ENCODE peak calls at places on chromosomes 5 and 9, in five cellular contexts. C is heart left ventricle, T is MM.1S, Y is endothelial cell, H is OCI-LY7. K is an unnamed sample.

GRCh38 chr5:14806452-14806851 is 65.1 kb downstream of the ANKH start:
- DNase-seq in T (no peak), Y (no peak), C (peak), H (no peak), K (no peak)

GRCh38 chr5:95846554-95847260 is 24.2 kb upstream of the GLRX start:
- DNase-seq in H (peak), C (peak), Y (peak), T (peak), K (peak)

GRCh38 chr5:61089351-61089750 is 72.9 kb downstream of the SMIM15 start:
- DNase-seq in C (no peak), Y (no peak), H (no peak), T (no peak), K (no peak)

GRCh38 chr5:150573867-150574817 is 66.2 kb downstream of the NDST1 start:
- DNase-seq in H (no peak), Y (no peak), C (no peak), T (no peak), K (no peak)

GRCh38 chr9:127802576-127803443 is at the start of gene FPGS:
- DNase-seq in C (peak), Y (peak), H (peak), T (peak), K (peak)

GRCh38 chr5:60323596-60323995 is 376.4 kb downstream of the DEPDC1B start:
- DNase-seq in C (no peak), H (no peak), T (no peak), Y (no peak), K (no peak)

GRCh38 chr5:133870661-133871060 is 97.8 kb downstream of the C5orf15 start:
- DNase-seq in H (no peak), T (no peak), Y (no peak), C (no peak), K (no peak)

GRCh38 chr9:117763314-117763713 is 59.1 kb downstream of the TLR4 start:
- DNase-seq in T (no peak), C (no peak), H (no peak), Y (no peak), K (peak)

GRCh38 chr5:14913141-14913540 is 41.6 kb upstream of the ANKH start:
- DNase-seq in H (no peak), T (no peak), Y (no peak), C (no peak), K (no peak)

GRCh38 chr9:78462616-78463015 is 165.7 kb downstream of the PSAT1 start:
- DNase-seq in H (no peak), T (no peak), Y (no peak), C (no peak), K (no peak)

GRCh38 chr9:120928015-120928719 is 1.6 kb upstream of the TRAF1 start:
- DNase-seq in C (peak), H (peak), T (no peak), Y (peak), K (no peak)

GRCh38 chr9:72524820-72525539 is 3.6 kb downstream of the TMC1 start:
- DNase-seq in C (peak), Y (no peak), H (no peak), T (no peak), K (peak)

GRCh38 chr9:133166392-133166791 is 2.7 kb upstream of the GBGT1 start:
- DNase-seq in H (no peak), T (no peak), C (no peak), Y (no peak), K (no peak)

GRCh38 chr9:123039617-123040219 is 6.3 kb downstream of the GPR21 start:
- DNase-seq in H (no peak), Y (no peak), T (no peak), C (no peak), K (no peak)

GRCh38 chr9:76866689-76867088 is 39.2 kb downstream of the PRUNE2 start:
- DNase-seq in T (no peak), C (no peak), H (no peak), Y (no peak), K (peak)

GRCh38 chr5:171667341-171668096 is 118.1 kb upstream of the SMIM23 start:
- DNase-seq in C (peak), H (no peak), Y (no peak), T (no peak), K (peak)
- TF ChIP-seq CTCF in C (peak), H (no peak), Y (no peak), T (no peak), K (peak)

GRCh38 chr5:22889714-22890113 is 36.6 kb upstream of the CDH12 start:
- DNase-seq in H (no peak), T (no peak), C (no peak), Y (no peak), K (peak)
- TF ChIP-seq CTCF in H (peak), T (peak), C (peak), Y (no peak), K (peak)

DNA sequence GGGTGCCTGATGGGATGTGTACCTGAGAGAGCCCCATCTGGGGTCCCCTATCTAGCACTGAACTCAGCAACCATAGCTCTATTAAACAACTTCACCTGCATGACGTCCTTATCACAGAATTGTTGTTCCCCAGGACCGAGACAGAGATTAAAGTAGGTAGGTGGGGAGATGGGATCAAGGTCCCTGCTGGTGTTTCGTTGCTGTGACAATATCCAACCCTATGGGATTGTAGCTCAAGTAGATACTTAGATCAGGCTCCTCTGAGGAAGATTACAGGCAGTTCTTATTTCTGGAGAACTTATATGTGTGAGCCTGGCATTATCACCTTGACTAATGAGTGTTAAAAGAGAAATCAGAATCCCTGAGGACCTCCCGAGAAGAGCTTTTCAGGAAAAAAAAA is 84.9 kb downstream of the SLC28A3 start:
- DNase-seq in T (no peak), H (no peak), C (no peak), Y (no peak), K (no peak)
- TF ChIP-seq CTCF in T (no peak), H (no peak), C (no peak), Y (no peak), K (no peak)

DNA sequence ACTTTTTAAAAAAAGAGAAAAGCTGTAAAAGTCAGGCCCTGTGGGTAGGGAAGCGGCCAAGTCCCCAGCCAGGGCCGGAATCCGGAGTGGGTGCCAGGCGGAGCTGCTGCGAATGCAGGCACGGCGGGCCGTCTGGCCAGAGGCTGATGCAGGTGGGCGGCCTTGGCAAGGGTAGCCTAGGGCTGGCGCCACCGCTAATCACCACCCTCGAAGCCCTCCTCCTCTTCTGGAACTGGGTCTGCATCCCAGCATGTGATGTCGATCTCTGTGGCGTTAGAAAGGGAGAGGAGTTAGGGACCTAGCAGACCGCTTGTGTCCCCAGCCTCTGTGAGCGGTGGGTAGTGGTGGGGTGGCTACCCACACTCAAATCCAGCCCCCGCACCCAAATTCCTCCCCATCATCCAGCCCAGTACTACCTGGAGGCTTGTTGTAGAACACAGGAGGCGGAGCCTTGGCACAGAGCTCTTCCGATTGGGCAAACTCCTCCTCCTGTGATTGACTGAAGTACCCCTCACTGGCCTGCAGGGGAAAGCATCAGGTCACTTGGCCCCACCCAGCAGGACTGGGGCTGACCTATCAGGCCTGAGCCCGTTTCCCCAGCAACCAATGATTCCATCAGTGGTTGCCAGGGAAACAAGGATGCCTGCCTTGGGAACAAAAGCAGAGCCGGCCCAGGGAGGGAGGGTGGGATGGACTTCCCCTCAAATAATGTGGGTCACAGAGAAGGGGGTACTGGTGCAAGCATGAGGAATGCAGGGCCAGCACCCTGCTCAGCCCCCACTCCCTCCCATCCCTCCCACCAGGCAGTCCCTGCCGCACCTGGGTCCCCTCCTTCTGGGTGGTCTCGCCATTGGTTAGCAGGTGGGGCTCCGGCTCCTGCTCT is 10.9 kb downstream of the PRR7 start:
- DNase-seq in T (peak), C (peak), H (peak), Y (peak), K (peak)
- TF ChIP-seq CTCF in T (peak), C (peak), H (peak), Y (peak), K (peak)

GRCh38 chr5:82351754-82352145 is 73.6 kb upstream of the RPS23 start:
- DNase-seq in T (peak), Y (no peak), C (no peak), H (peak), K (peak)

GRCh38 chr5:82347213-82347947 is 69.2 kb upstream of the RPS23 start:
- DNase-seq in Y (no peak), C (peak), T (no peak), H (no peak), K (no peak)

GRCh38 chr5:82352146-82352791 is 74.1 kb upstream of the RPS23 start:
- DNase-seq in C (no peak), Y (no peak), H (no peak), T (no peak), K (no peak)

GRCh38 chr5:82348749-82349148 is 70.6 kb upstream of the RPS23 start:
- DNase-seq in T (no peak), C (no peak), H (no peak), Y (no peak), K (no peak)

GRCh38 chr5:82349651-82350050 is 71.5 kb upstream of the RPS23 start:
- DNase-seq in T (peak), C (no peak), Y (peak), H (peak), K (peak)
- TF ChIP-seq CTCF in T (peak), C (peak), Y (peak), H (peak), K (peak)

DNA sequence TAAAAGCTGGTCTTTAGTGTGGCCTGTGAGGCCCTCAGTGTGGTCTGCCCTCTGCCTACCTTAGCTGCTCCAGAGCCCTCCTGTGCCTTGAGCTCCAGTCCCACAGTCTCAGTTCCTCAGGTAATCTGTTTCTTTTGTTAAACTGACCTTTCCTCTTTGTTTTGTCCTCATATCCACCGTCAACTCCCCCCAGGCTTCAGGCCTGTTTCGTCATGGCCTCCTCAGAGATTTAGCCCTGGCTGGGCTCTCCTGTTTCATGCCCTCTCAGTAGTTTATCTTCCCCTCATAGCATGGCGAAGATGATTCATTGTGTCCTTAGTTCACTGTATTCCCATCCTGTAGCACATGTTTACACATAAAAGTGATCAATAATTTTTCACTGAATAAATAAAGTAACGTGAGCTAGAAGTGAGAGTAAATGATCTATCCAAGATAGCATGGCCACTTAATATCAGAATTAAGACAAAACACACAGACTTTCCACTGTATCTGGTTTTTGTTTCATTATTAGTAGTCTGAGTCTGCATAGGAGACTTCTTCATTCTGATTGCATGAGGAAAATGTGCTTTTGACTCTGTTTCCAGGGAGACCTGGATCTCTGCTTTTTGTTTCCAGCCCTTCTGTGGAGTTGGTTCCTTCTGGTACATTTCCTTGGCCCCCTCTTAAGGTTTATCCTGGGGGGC is 70.4 kb downstream of the SNX24 start:
- DNase-seq in H (no peak), Y (no peak), T (no peak), C (no peak), K (no peak)
- TF ChIP-seq CTCF in H (no peak), Y (no peak), T (no peak), C (no peak), K (no peak)

GRCh38 chr9:36426945-36427344 is 26.9 kb upstream of the RNF38 start:
- DNase-seq in H (no peak), C (no peak), T (no peak), Y (no peak), K (no peak)
- TF ChIP-seq CTCF in H (no peak), C (no peak), T (no peak), Y (no peak), K (no peak)

GRCh38 chr5:10021248-10021647 is 228.4 kb downstream of the ATPSCKMT start:
- DNase-seq in C (no peak), Y (no peak), T (no peak), H (no peak), K (no peak)
- TF ChIP-seq CTCF in C (no peak), Y (no peak), T (no peak), H (no peak), K (no peak)

GRCh38 chr5:181168595-181169118 is 21.3 kb downstream of the OR2V2 start:
- DNase-seq in T (no peak), H (no peak), Y (no peak), C (no peak), K (no peak)

GRCh38 chr5:181170996-181171395 is 23.6 kb downstream of the OR2V2 start:
- DNase-seq in Y (no peak), H (no peak), T (no peak), C (no peak), K (no peak)

GRCh38 chr5:181166812-181167733 is 19.7 kb downstream of the OR2V2 start:
- DNase-seq in C (no peak), Y (no peak), H (peak), T (no peak), K (no peak)

GRCh38 chr5:181170237-181170830 is 22.9 kb downstream of the OR2V2 start:
- DNase-seq in C (no peak), H (no peak), T (no peak), Y (no peak), K (peak)

GRCh38 chr5:181167814-181168488 is 20.6 kb downstream of the OR2V2 start:
- DNase-seq in Y (peak), H (peak), T (no peak), C (no peak), K (peak)
- TF ChIP-seq CTCF in Y (peak), H (peak), T (peak), C (peak), K (peak)

DNA sequence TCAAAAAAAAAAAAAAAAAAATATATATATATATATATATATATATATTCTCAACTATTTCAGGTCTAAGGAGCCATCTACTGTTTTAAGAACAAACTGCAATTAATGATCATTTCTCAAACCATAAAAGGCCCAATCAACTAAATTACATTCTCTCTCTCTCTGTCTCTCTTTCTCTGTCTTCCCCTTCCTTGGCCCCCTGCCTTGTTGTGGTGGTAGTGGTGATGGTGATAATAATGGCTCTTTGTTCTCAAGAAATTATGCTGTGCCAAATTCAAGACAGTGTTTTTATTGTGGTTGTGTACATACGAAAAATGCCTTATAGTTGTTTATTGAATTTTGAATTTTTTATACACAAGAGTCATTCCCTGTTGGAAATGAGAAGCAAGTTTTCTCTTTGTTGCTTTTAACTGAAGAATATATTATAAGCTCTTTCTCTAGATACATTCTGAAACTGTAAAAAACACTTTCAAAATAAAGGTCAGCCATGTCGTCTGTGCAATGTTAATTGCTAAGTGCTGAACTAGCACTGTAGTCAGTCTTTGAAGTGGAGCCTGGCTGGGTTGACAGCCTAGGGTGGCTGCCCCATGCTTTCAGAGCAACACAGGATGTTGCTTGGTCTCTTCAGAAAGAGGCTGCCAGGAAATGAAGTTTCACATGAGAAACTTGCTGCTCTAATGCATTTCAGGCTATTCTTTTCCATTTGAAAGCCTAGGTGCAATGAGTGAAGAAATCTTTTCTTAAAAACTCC is 96.0 kb downstream of the HINT1 start:
- DNase-seq in T (peak), C (no peak), H (peak), Y (no peak), K (no peak)
- TF ChIP-seq CTCF in T (peak), C (no peak), H (no peak), Y (no peak), K (no peak)